ENCODE peak calls at places on chromosomes 11 and 22, in ten cellular contexts. A is fibroblast of mammary gland, Y is non-pigmented ciliary epithelial cell, D is HFFc6, V is lung microvascular endothelial cell, W is left ventricle myocardium superior, S is heart left ventricle, I is Peyer's patch, F is globus pallidus, R is GM04503. O is an unnamed sample.

GRCh38 chr22:48605856-48606255 is 1221.8 kb downstream of the BRD1 start:
- DNase-seq in I (no peak), A (no peak), Y (no peak), F (no peak), V (no peak), W (no peak), D (no peak), S (no peak), R (no peak), O (no peak)

GRCh38 chr11:33670250-33671011 is 30.2 kb downstream of the C11orf91 start:
- DNase-seq in W (no peak), Y (no peak), I (no peak), R (no peak), S (no peak), V (peak), A (peak), D (peak), F (no peak), O (no peak)

GRCh38 chr11:62988281-62988680 is 3.5 kb upstream of the SLC22A6 start:
- DNase-seq in V (no peak), Y (no peak), W (no peak), R (no peak), A (no peak), D (no peak), S (no peak), F (no peak), I (no peak), O (no peak)

GRCh38 chr11:83278351-83278750 is 7.8 kb downstream of the CCDC90B start:
- DNase-seq in R (peak), D (peak), W (no peak), A (peak), F (no peak), S (no peak), V (no peak), I (no peak), Y (no peak), O (no peak)

GRCh38 chr11:69132301-69132670 is 23.4 kb upstream of the SMIM38 start:
- DNase-seq in I (no peak), V (no peak), D (no peak), A (no peak), S (no peak), Y (no peak), F (no peak), R (no peak), W (no peak), O (no peak)

GRCh38 chr11:73321342-73322110 is 13.4 kb downstream of the ARHGEF17 start:
- DNase-seq in D (peak), V (peak), R (no peak), I (peak), S (peak), Y (no peak), F (no peak), W (peak), A (no peak), O (no peak)

GRCh38 chr11:118921121-118921928 is 4.4 kb downstream of the BCL9L start:
- DNase-seq in S (no peak), W (peak), D (peak), A (peak), F (no peak), V (peak), I (peak), R (no peak), Y (no peak), O (no peak)

GRCh38 chr11:12147827-12148226 is 37.4 kb downstream of the MICAL2 start:
- DNase-seq in A (no peak), S (no peak), W (no peak), I (no peak), D (no peak), R (no peak), V (no peak), Y (no peak), F (no peak), O (no peak)

GRCh38 chr22:27612075-27612474 is 189.5 kb downstream of the MN1 start:
- DNase-seq in W (no peak), R (no peak), D (no peak), S (no peak), Y (no peak), I (no peak), V (no peak), A (no peak), F (no peak), O (no peak)

GRCh38 chr22:37416806-37417205 is 10.5 kb downstream of the ELFN2 start:
- DNase-seq in I (no peak), A (no peak), R (no peak), V (no peak), Y (no peak), W (no peak), D (no peak), F (no peak), S (no peak), O (no peak)

GRCh38 chr11:126090452-126090851 is 27.8 kb upstream of the CDON start:
- DNase-seq in A (no peak), W (no peak), R (no peak), F (no peak), Y (no peak), D (no peak), V (no peak), S (no peak), I (no peak), O (no peak)

GRCh38 chr11:120125005-120125404 is 12.9 kb downstream of the TRIM29 start:
- DNase-seq in R (peak), V (no peak), Y (no peak), W (no peak), S (no peak), I (no peak), A (peak), D (peak), F (no peak), O (no peak)

GRCh38 chr11:38795027-38795426 is 2197.0 kb upstream of the RAG2 start:
- DNase-seq in S (no peak), R (no peak), I (no peak), Y (no peak), D (no peak), W (no peak), A (no peak), F (no peak), V (no peak), O (no peak)

O was measured in NCI-H2227 treated with DMSO at 0.1 percent for 48 hours.